ENCODE peak calls at places on chromosomes 16 and 17, in five cellular contexts. A is progenitor cell of endocrine pancreas, M is left cardiac atrium, B is NCI-H748 treated with DMSO at 0.1 percent for 48 hours, G is cardiac fibroblast. K is an unnamed sample.

GRCh38 chr17:76145231-76146052 is 4.4 kb upstream of the FOXJ1 start:
- DNase-seq in A (no peak), M (no peak), B (no peak), G (no peak), K (no peak)

GRCh38 chr17:66567234-66568170 is 265.1 kb downstream of the PRKCA start:
- DNase-seq in A (peak; percentile 39), M (peak; percentile 81), B (peak; percentile 55), G (peak; percentile 91), K (peak; percentile 87)

GRCh38 chr16:21685034-21685455 is 21.3 kb downstream of the OTOA start:
- DNase-seq in A (peak; percentile 42), M (no peak), B (no peak), G (no peak), K (peak; percentile 13)

GRCh38 chr16:84323626-84324025 is 28.9 kb downstream of the WFDC1 start:
- DNase-seq in A (no peak), M (no peak), B (no peak), G (peak; percentile 44), K (no peak)

GRCh38 chr17:34291721-34292348 is 6.3 kb downstream of the CCL11 start:
- DNase-seq in A (no peak), M (no peak), B (no peak), G (peak; percentile 18), K (no peak)

GRCh38 chr17:61400058-61400785 is 579 bp downstream of the TBX2 start:
- DNase-seq in A (no peak), M (no peak), B (no peak), G (peak; percentile 48), K (peak; percentile 42)

GRCh38 chr17:76726766-76727718 is at the start of gene METTL23:
- DNase-seq in A (peak; percentile 70), M (peak; percentile 89), B (peak; percentile 8), G (peak; percentile 81), K (peak; percentile 89)

GRCh38 chr17:80422276-80422675 is 7.3 kb downstream of the ENDOV start:
- DNase-seq in A (no peak), M (peak; percentile 20), B (no peak), G (no peak), K (no peak)

GRCh38 chr17:45296833-45297124 is 20.0 kb downstream of the MAP3K14 start:
- DNase-seq in A (no peak), M (no peak), B (no peak), G (no peak), K (no peak)

GRCh38 chr17:59798111-59798510 is 90.7 kb downstream of the VMP1 start:
- DNase-seq in A (no peak), M (no peak), B (no peak), G (no peak), K (no peak)

GRCh38 chr17:77428020-77428781 is 287.4 kb downstream of the SEC14L1 start:
- DNase-seq in A (no peak), M (no peak), B (no peak), G (no peak), K (no peak)

GRCh38 chr16:86396918-86397317 is 113.4 kb upstream of the FOXF1 start:
- DNase-seq in A (no peak), M (no peak), B (no peak), G (peak; percentile 69), K (peak; percentile 74)

GRCh38 chr16:1932050-1933028 is 10.7 kb downstream of the MSRB1 start:
- DNase-seq in A (no peak), M (no peak), B (no peak), G (no peak), K (peak; percentile 61)

GRCh38 chr16:23670137-23670776 is 8.4 kb upstream of the PLK1 start:
- DNase-seq in A (no peak), M (no peak), B (no peak), G (peak; percentile 89), K (no peak)

GRCh38 chr16:31435341-31436220 is 7.0 kb downstream of the ZNF843 start:
- DNase-seq in A (no peak), M (no peak), B (no peak), G (no peak), K (no peak)

GRCh38 chr16:65658339-65659275 is 536.7 kb upstream of the CDH11 start:
- DNase-seq in A (no peak), M (peak; percentile 35), B (no peak), G (peak; percentile 87), K (peak; percentile 39)

GRCh38 chr16:10871157-10871991 is 5.6 kb upstream of the CIITA start:
- DNase-seq in A (no peak), M (peak; percentile 44), B (no peak), G (peak; percentile 75), K (no peak)

GRCh38 chr16:16032271-16032979 is 83.0 kb downstream of the ABCC1 start:
- DNase-seq in A (no peak), M (no peak), B (no peak), G (no peak), K (no peak)

GRCh38 chr17:49618112-49618611 is 42.5 kb downstream of the NXPH3 start:
- DNase-seq in A (no peak), M (no peak), B (no peak), G (no peak), K (peak; percentile 37)

GRCh38 chr16:10923650-10924214 is 18.5 kb downstream of the DEXI start:
- DNase-seq in A (no peak), M (peak; percentile 57), B (no peak), G (no peak), K (no peak)

GRCh38 chr17:81512984-81513668 is 527 bp upstream of the ACTG1 start:
- DNase-seq in A (peak; percentile 54), M (peak; percentile 67), B (peak; percentile 71), G (peak; percentile 69), K (peak; percentile 82)

GRCh38 chr17:49290690-49291326 is 60.2 kb upstream of the PHOSPHO1 start:
- DNase-seq in A (no peak), M (no peak), B (no peak), G (peak; percentile 51), K (peak; percentile 53)

GRCh38 chr17:58576679-58577367 is 62.4 kb upstream of the MTMR4 start:
- DNase-seq in A (no peak), M (no peak), B (no peak), G (peak; percentile 31), K (peak; percentile 27)

GRCh38 chr16:79658301-79659001 is 57.9 kb upstream of the MAF start:
- DNase-seq in A (no peak), M (no peak), B (peak; percentile 78), G (peak; percentile 81), K (peak; percentile 75)

GRCh38 chr16:12678983-12679382 is 124.7 kb downstream of the CPPED1 start:
- DNase-seq in A (no peak), M (no peak), B (no peak), G (no peak), K (no peak)

GRCh38 chr17:67718325-67718941 is 697 bp downstream of the NOL11 start:
- DNase-seq in A (peak; percentile 14), M (no peak), B (peak; percentile 14), G (peak; percentile 28), K (peak; percentile 51)

GRCh38 chr16:54077412-54077821 is 209.2 kb downstream of the IRX3 start:
- DNase-seq in A (no peak), M (no peak), B (no peak), G (peak; percentile 89), K (no peak)

GRCh38 chr17:82941021-82942001 is 101.5 kb upstream of the ZNF750 start:
- DNase-seq in A (no peak), M (peak; percentile 14), B (no peak), G (no peak), K (no peak)

GRCh38 chr17:17675925-17676534 is 5.2 kb upstream of the RAI1 start:
- DNase-seq in A (no peak), M (no peak), B (no peak), G (no peak), K (peak; percentile 41)

GRCh38 chr17:81015135-81015534 is 19.8 kb upstream of the BAIAP2 start:
- DNase-seq in A (no peak), M (no peak), B (no peak), G (no peak), K (no peak)

GRCh38 chr17:3017936-3018335 is 45.5 kb downstream of the OR1D5 start:
- DNase-seq in A (no peak), M (no peak), B (no peak), G (no peak), K (no peak)

GRCh38 chr17:77266891-77267341 is 126.1 kb downstream of the SEC14L1 start:
- DNase-seq in A (no peak), M (no peak), B (no peak), G (no peak), K (no peak)

GRCh38 chr16:17469742-17470001 is 1.1 kb downstream of the XYLT1 start:
- DNase-seq in A (no peak), M (no peak), B (no peak), G (peak; percentile 3), K (no peak)

GRCh38 chr17:44115585-44116415 is 7.6 kb downstream of the HDAC5 start:
- DNase-seq in A (peak; percentile 27), M (no peak), B (no peak), G (peak; percentile 54), K (peak; percentile 69)

GRCh38 chr17:29840884-29841283 is 89.1 kb downstream of the SSH2 start:
- DNase-seq in A (no peak), M (no peak), B (no peak), G (peak; percentile 40), K (no peak)

GRCh38 chr17:77286641-77287431 is 146.1 kb downstream of the SEC14L1 start:
- DNase-seq in A (no peak), M (peak; percentile 65), B (no peak), G (peak; percentile 81), K (peak; percentile 91)

GRCh38 chr17:32461498-32461852 is 17.2 kb downstream of the PSMD11 start:
- DNase-seq in A (no peak), M (no peak), B (no peak), G (no peak), K (no peak)

GRCh38 chr16:5024632-5025031 is 9.1 kb downstream of the NAGPA start:
- DNase-seq in A (no peak), M (no peak), B (peak; percentile 4), G (peak; percentile 42), K (no peak)